ENCODE peak calls at places on chromosomes 12 and 14, in seven cellular contexts. Z is GM23248, D is kidney epithelial cell, J is cardiac muscle cell, I is choroid plexus epithelial cell, S is Caco-2, U is GM12865. G is an unnamed sample.

GRCh38 chr12:10163084-10163483 is 8.8 kb downstream of the OLR1 start:
- DNase-seq in D (no peak), J (no peak), U (no peak), I (no peak), Z (no peak), S (no peak), G (no peak)

GRCh38 chr12:105706321-105706972 is 376.0 kb downstream of the C12orf75 start:
- DNase-seq in Z (peak), J (no peak), U (no peak), I (peak), S (no peak), D (peak), G (peak)

GRCh38 chr12:47370421-47370820 is 290.7 kb upstream of the AMIGO2 start:
- DNase-seq in D (no peak), I (no peak), Z (no peak), J (no peak), U (no peak), S (peak), G (no peak)

GRCh38 chr12:15979096-15980091 is 68.3 kb downstream of the DERA start:
- DNase-seq in U (peak), Z (peak), D (peak), S (peak), I (peak), J (peak), G (peak)

GRCh38 chr14:95361373-95362179 is 41.9 kb upstream of the CLMN start:
- DNase-seq in U (peak), I (peak), J (no peak), S (no peak), D (no peak), Z (peak), G (no peak)

GRCh38 chr12:117825827-117826226 is 143.0 kb downstream of the KSR2 start:
- DNase-seq in D (no peak), I (no peak), U (no peak), Z (no peak), J (no peak), S (no peak), G (no peak)

GRCh38 chr14:85416771-85417170 is 113.2 kb upstream of the FLRT2 start:
- DNase-seq in S (no peak), D (no peak), U (no peak), Z (peak), I (peak), J (no peak), G (peak)

GRCh38 chr12:109760930-109761630 is 47.5 kb downstream of the FAM222A start:
- DNase-seq in I (no peak), D (no peak), U (no peak), J (no peak), Z (no peak), S (no peak), G (no peak)

GRCh38 chr14:99177876-99178630 is 93.9 kb downstream of the BCL11B start:
- DNase-seq in I (no peak), Z (no peak), J (no peak), U (no peak), D (no peak), S (no peak), G (no peak)

GRCh38 chr12:109709401-109710278 is 4.0 kb upstream of the FAM222A start:
- DNase-seq in D (no peak), S (no peak), I (no peak), J (no peak), U (no peak), Z (no peak), G (no peak)

GRCh38 chr12:45122776-45123380 is 72.0 kb upstream of the DBX2 start:
- DNase-seq in U (peak), J (peak), I (peak), Z (peak), S (peak), D (peak), G (peak)

GRCh38 chr12:4962539-4963486 is 53.1 kb downstream of the KCNA1 start:
- DNase-seq in I (no peak), Z (no peak), S (peak), D (no peak), U (peak), J (peak), G (peak)

GRCh38 chr12:28799337-28799736 is 349.7 kb upstream of the FAR2 start:
- DNase-seq in Z (peak), J (no peak), S (peak), D (no peak), I (no peak), U (no peak), G (no peak)

GRCh38 chr14:104066279-104066678 is 19.2 kb upstream of the ASPG start:
- DNase-seq in D (no peak), J (no peak), Z (no peak), S (no peak), U (no peak), I (no peak), G (no peak)

DNA sequence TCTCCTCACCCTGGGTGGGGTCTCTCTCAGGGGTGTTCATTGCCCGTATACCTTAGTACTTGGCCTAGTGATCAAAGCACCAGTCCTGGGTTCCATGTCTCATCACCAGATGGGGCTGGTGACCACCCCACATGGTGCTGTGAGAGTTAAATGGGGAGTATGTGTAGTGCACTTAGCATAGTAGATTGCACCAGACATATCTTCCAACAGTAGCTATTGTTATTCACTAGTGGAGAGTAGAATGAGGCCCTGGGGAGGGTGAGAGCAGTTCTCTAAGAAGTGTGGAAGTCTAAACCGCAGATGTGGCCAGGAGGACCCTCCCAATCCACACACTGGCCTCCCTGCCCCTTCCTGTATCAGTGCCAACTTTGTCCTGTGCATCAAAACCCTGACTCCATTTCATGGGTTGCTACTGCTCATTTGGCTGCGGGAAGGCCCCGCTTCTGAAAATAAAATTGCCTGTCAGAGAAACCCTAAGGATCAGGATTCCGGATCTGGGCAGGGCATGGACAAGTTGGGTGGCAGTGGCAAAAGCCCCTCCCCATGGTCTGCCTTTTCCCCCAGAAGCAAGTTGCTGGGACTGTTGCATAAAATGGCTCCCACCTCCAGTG is 4.4 kb downstream of the CD9 start:
- DNase-seq in U (no peak), S (no peak), I (no peak), J (no peak), Z (no peak), D (no peak), G (no peak)
- H3K4me3 ChIP-seq in U (no peak), S (no peak), I (no peak), J (no peak), Z (no peak), D (no peak), G (no peak)

GRCh38 chr14:65411656-65412188 is 808 bp upstream of the FUT8 start:
- DNase-seq in S (peak), D (peak), I (peak), U (peak), Z (peak), J (peak), G (peak)

GRCh38 chr14:65410640-65411039 is 1.9 kb upstream of the FUT8 start:
- DNase-seq in J (no peak), I (no peak), D (no peak), S (no peak), U (no peak), Z (no peak), G (no peak)

GRCh38 chr14:65412881-65413738 is 580 bp downstream of the FUT8 start:
- DNase-seq in I (peak), U (peak), Z (peak), J (peak), D (no peak), S (peak), G (peak)

GRCh38 chr14:65413739-65414045 is 1.2 kb downstream of the FUT8 start:
- DNase-seq in U (no peak), I (no peak), S (no peak), D (no peak), J (no peak), Z (no peak), G (no peak)

GRCh38 chr14:65412189-65412846 is at the start of gene FUT8:
- DNase-seq in I (peak), D (peak), J (peak), S (peak), Z (peak), U (peak), G (peak)
- H3K4me3 ChIP-seq in I (peak), D (peak), J (peak), S (peak), Z (peak), U (peak), G (peak)

DNA sequence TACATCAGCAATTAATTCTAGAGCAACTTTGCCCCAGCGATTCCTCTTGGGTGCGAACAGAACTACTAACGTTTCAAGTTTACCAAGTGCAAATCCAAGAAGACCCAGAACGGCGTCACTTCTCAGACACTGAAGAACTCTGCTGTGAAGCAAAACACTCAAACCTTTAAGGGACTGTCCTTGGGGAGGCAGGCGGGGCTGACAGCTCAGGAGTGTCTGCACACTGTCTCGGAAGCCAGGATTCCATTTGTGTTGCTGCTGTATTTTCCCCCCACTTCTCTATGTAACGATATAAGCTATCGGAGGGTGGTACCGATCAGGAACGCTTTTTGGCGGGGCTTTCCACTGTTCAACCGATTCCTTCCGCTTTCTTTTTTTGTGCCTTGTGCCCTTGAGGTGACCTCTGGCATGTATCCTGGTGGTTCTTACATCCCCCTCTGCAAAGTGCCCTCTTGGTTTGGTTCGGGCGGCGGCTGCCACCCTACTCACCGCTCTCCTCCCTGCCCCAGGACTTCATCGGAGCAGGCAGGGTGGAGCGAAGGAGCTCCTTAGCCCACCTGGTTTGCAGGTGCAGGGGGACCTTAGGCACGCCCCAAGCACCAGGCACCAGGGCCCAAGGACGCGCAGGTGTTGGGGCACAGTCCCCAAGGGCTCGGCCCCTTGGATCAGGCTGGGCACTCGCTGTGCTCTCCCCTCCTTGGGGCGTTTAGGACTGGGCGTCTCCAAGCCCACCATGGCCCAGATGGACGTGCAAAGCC is 19.2 kb upstream of the MLXIP start:
- DNase-seq in U (no peak), I (no peak), Z (no peak), D (no peak), S (no peak), J (no peak), G (no peak)
- H3K4me3 ChIP-seq in U (no peak), I (no peak), Z (no peak), D (no peak), S (no peak), J (no peak), G (no peak)

GRCh38 chr12:41956353-41956752 is 188.3 kb downstream of the GXYLT1 start:
- DNase-seq in U (no peak), Z (no peak), S (no peak), J (no peak), D (no peak), I (no peak), G (peak)
- H3K4me3 ChIP-seq in U (no peak), Z (no peak), S (no peak), J (no peak), D (no peak), I (no peak), G (no peak)

DNA sequence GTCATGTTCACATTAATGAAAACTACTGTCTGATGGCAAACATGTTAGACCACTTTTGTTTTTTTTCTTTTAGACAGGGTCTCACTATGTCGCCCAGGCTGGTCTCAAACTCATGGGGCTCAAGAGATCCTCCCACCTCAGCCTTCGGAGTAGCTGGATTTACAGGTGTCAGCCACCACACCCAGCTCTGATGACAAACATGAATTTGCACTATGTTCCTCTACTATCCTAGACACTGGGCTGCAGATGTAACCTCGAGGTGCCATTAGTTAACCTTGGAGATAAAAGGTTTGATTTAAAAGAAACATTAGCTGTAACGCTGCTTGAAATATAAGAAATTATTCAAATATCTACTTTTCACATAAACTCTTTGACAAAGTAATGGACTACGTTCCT is 8.1 kb downstream of the VPS37B start:
- DNase-seq in I (no peak), U (no peak), J (no peak), S (no peak), D (no peak), Z (no peak), G (no peak)
- H3K4me3 ChIP-seq in I (peak), U (peak), J (no peak), S (no peak), D (no peak), Z (no peak), G (peak)

GRCh38 chr12:48788522-48788851 is 402 bp downstream of the ADCY6 start:
- DNase-seq in S (no peak), J (no peak), D (no peak), Z (peak), U (no peak), I (no peak), G (no peak)
- H3K4me3 ChIP-seq in S (peak), J (peak), D (peak), Z (peak), U (no peak), I (peak), G (peak)

DNA sequence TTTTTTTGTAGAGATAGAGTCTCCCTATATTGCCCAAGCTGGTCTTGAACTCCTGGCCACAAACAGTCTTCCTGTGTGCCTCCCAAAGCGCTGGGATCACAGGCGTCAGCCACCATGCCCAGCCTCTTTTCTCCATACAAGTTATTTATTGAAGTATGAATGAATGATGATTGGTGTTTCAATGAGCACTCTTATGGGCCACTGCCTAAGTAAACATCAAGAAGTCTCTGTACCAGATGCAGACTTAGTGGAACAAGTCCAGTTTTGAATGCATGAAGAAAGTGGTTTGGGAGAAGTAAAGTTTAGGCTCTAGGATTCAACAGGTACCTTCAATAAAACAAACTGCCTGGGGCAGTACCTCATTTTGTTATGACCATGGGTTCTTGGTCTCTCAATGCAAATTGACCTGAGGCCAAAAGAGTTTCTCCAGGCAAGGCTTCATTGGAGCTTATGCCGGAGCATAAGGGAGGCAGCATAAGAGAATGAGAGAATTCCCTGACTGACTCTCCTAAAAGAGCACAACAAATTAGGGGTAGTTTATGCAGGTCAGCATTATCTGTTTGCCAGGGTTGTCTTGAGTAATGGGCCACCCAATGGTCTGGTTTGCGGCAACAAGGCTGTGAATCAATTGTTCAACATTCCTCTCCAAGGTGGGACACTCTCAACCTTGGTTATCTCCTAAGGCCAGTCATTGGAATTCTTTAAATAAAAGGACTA is 1.1 kb upstream of the GMFB start:
- DNase-seq in J (no peak), Z (peak), D (no peak), I (no peak), U (no peak), S (no peak), G (no peak)
- H3K4me3 ChIP-seq in J (no peak), Z (peak), D (no peak), I (no peak), U (peak), S (peak), G (no peak)

GRCh38 chr12:68306564-68306963 is 25.6 kb downstream of the MDM1 start:
- DNase-seq in J (no peak), S (no peak), Z (no peak), I (no peak), D (no peak), U (peak), G (no peak)
- H3K4me3 ChIP-seq in J (no peak), S (no peak), Z (no peak), I (no peak), D (no peak), U (no peak), G (no peak)